ENCODE peak calls at places on chromosomes 4 and X, in five cellular contexts. One of them, this sample, is unnamed.

GRCh38 chr4:17230727-17231126 is 281.2 kb downstream of the QDPR start:
- DNase-seq in fibroblast of lung: no peak
- DNase-seq in heart right ventricle: no peak
- DNase-seq in uterus: no peak
- DNase-seq in SK-N-SH: no peak
- DNase-seq in this sample: no peak

GRCh38 chr4:131426023-131426758 is 1722.9 kb upstream of the PCDH10 start:
- DNase-seq in heart right ventricle: no peak
- DNase-seq in SK-N-SH: no peak
- DNase-seq in fibroblast of lung: no peak
- DNase-seq in uterus: no peak
- DNase-seq in this sample: no peak

GRCh38 chr4:114208747-114209146 is 229.3 kb upstream of the ARSJ start:
- DNase-seq in SK-N-SH: no peak
- DNase-seq in fibroblast of lung: peak; percentile 49
- DNase-seq in uterus: no peak
- DNase-seq in heart right ventricle: no peak
- DNase-seq in this sample: no peak

GRCh38 chr4:11769425-11769824 is 340.7 kb upstream of the HS3ST1 start:
- DNase-seq in uterus: peak; percentile 46
- DNase-seq in SK-N-SH: no peak
- DNase-seq in heart right ventricle: no peak
- DNase-seq in fibroblast of lung: peak; percentile 16
- DNase-seq in this sample: no peak

GRCh38 chrX:40078489-40079288 is 19.1 kb downstream of the BCOR start:
- DNase-seq in heart right ventricle: no peak
- DNase-seq in fibroblast of lung: no peak
- DNase-seq in uterus: no peak
- DNase-seq in SK-N-SH: no peak
- DNase-seq in this sample: peak; percentile 53

GRCh38 chr4:17366496-17366895 is 145.4 kb downstream of the QDPR start:
- DNase-seq in fibroblast of lung: peak; percentile 84
- DNase-seq in heart right ventricle: peak; percentile 10
- DNase-seq in uterus: no peak
- DNase-seq in SK-N-SH: no peak
- DNase-seq in this sample: no peak

GRCh38 chr4:1296324-1297022 is 6.8 kb downstream of the MAEA start:
- DNase-seq in SK-N-SH: no peak
- DNase-seq in heart right ventricle: no peak
- DNase-seq in fibroblast of lung: no peak
- DNase-seq in uterus: no peak
- DNase-seq in this sample: peak; percentile 35

GRCh38 chr4:143486314-143486713 is 27.2 kb upstream of the SMARCA5 start:
- DNase-seq in heart right ventricle: no peak
- DNase-seq in fibroblast of lung: no peak
- DNase-seq in uterus: no peak
- DNase-seq in SK-N-SH: no peak
- DNase-seq in this sample: no peak

GRCh38 chrX:49748211-49748956 is 52.6 kb upstream of the PAGE1 start:
- DNase-seq in fibroblast of lung: no peak
- DNase-seq in heart right ventricle: no peak
- DNase-seq in SK-N-SH: no peak
- DNase-seq in uterus: no peak
- DNase-seq in this sample: no peak

DNA sequence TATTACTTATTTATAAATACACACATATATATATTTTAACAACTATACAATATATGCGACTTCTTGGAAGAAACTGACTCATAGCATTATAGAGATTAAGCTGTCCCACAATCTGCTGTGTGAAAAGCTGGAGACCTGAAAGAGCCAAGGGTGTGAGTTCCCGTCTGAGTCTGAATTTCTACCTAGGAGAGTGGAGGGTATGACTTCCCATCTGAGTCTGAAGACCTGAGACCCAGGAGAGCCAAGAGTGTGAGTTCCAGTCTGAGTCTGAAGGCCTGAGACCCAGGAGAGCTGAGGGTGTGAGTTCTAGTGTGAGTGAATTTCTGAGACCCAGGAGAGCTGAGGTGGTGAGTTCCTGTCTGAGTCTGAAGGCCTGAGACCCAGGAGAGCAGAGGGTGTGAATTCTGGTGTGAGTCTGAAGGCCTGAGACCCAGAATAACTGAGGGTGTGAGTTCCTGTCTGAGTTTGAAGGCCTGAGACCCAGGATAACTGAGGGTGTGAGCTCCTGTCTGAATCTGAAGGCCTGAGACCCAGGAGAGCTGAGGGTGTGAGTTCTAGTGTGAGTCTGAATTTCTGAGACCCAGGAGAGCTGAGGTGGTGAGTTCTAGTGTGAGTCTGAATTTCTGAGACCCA is 8.9 kb upstream of the P2RY8 start:
- DNase-seq in SK-N-SH: no peak
- DNase-seq in heart right ventricle: no peak
- DNase-seq in uterus: no peak
- DNase-seq in fibroblast of lung: no peak
- DNase-seq in this sample: no peak
- H3K4me3 ChIP-seq in SK-N-SH: no peak overlapping the region
- H3K4me3 ChIP-seq in heart right ventricle: no peak overlapping the region
- H3K4me3 ChIP-seq in uterus: no peak overlapping the region
- H3K4me3 ChIP-seq in fibroblast of lung: no peak overlapping the region
- H3K4me3 ChIP-seq in this sample: no peak overlapping the region

DNA sequence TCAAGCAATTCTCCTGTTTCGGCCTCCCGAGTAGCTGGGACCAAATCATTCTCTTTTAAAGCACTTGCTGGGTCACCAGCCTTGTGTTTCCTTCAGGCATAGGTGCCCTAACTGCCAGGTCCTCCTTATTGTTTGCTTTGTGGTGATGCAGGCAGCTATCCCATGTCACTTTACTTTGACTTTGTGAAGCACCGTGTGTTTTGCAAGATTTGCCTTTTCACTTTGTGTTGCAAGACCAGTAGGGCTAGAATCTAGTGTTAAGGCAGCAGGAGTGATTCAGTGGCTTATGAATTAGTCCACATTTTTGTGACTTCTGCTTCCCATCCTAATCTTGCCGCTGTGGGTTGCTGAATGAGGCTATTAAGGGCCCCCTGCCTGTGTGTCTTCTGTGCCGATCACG is 20.2 kb downstream of the SYAP1 start:
- DNase-seq in uterus: no peak
- DNase-seq in SK-N-SH: no peak
- DNase-seq in fibroblast of lung: no peak
- DNase-seq in heart right ventricle: no peak
- DNase-seq in this sample: no peak
- H3K36me3 ChIP-seq in uterus: no peaks in the 10 kb centered on the region
- H3K36me3 ChIP-seq in SK-N-SH: peaks cover 71% of the 10 kb centered on the region
- H3K36me3 ChIP-seq in fibroblast of lung: peaks cover 7% of the 10 kb centered on the region
- H3K36me3 ChIP-seq in heart right ventricle: peaks cover 84% of the 10 kb centered on the region
- H3K36me3 ChIP-seq in this sample: peaks cover 40% of the 10 kb centered on the region

GRCh38 chrX:46831620-46832327 is 5.1 kb upstream of the RP2 start:
- DNase-seq in heart right ventricle: no peak
- DNase-seq in fibroblast of lung: peak; percentile 59
- DNase-seq in SK-N-SH: no peak
- DNase-seq in uterus: no peak
- DNase-seq in this sample: no peak
- H3K27me3 ChIP-seq in heart right ventricle: peaks cover 11% of the 10 kb centered on the region
- H3K27me3 ChIP-seq in fibroblast of lung: no peaks in the 10 kb centered on the region
- H3K27me3 ChIP-seq in SK-N-SH: peaks cover 4% of the 10 kb centered on the region
- H3K27me3 ChIP-seq in uterus: no peaks in the 10 kb centered on the region
- H3K27me3 ChIP-seq in this sample: no peaks in the 10 kb centered on the region

DNA sequence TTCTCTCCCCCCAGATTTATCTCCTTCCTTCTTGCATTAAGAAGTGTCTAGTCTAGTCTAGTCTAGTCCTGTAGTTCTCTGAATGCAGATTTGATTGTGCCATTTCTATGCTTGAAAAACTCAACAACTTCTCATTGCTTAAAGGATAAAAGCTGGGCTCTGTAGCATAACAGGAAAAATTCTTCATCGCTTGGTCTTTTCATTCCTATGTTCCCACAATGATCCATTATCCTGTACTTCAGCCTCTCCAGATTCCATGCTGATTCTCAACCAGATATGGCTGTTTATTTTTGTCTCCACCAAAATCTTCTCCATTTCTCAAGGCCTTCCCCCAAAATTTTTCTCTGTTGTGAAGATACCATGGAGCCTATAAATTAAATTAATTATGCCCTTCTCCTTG is 102.9 kb upstream of the STIM2 start:
- DNase-seq in SK-N-SH: no peak
- DNase-seq in uterus: no peak
- DNase-seq in heart right ventricle: no peak
- DNase-seq in fibroblast of lung: peak; percentile 64
- DNase-seq in this sample: no peak
- H3K4me3 ChIP-seq in SK-N-SH: no peak overlapping the region
- H3K4me3 ChIP-seq in uterus: no peak overlapping the region
- H3K4me3 ChIP-seq in heart right ventricle: no peak overlapping the region
- H3K4me3 ChIP-seq in fibroblast of lung: no peak overlapping the region
- H3K4me3 ChIP-seq in this sample: no peak overlapping the region

GRCh38 chr4:77022581-77023133 is 53.1 kb downstream of the CCNI start:
- DNase-seq in fibroblast of lung: peak; percentile 89
- DNase-seq in SK-N-SH: peak; percentile 24
- DNase-seq in uterus: no peak
- DNase-seq in heart right ventricle: no peak
- DNase-seq in this sample: peak; percentile 38
- H3K36me3 ChIP-seq in fibroblast of lung: peaks cover 38% of the 10 kb centered on the region
- H3K36me3 ChIP-seq in SK-N-SH: peaks cover 81% of the 10 kb centered on the region
- H3K36me3 ChIP-seq in uterus: no peaks in the 10 kb centered on the region
- H3K36me3 ChIP-seq in heart right ventricle: peaks cover 97% of the 10 kb centered on the region
- H3K36me3 ChIP-seq in this sample: peaks cover 8% of the 10 kb centered on the region

GRCh38 chr4:48478273-48478672 is 4.9 kb upstream of the SLC10A4 start:
- DNase-seq in heart right ventricle: no peak
- DNase-seq in fibroblast of lung: no peak
- DNase-seq in uterus: no peak
- DNase-seq in SK-N-SH: no peak
- DNase-seq in this sample: no peak

GRCh38 chr4:48483006-48483776 is at the start of gene SLC10A4:
- DNase-seq in SK-N-SH: peak; percentile 96
- DNase-seq in uterus: no peak
- DNase-seq in heart right ventricle: no peak
- DNase-seq in fibroblast of lung: no peak
- DNase-seq in this sample: peak; percentile 88

GRCh38 chr4:48484494-48485168 is 1.5 kb downstream of the SLC10A4 start:
- DNase-seq in SK-N-SH: peak; percentile 49
- DNase-seq in fibroblast of lung: no peak
- DNase-seq in heart right ventricle: no peak
- DNase-seq in uterus: no peak
- DNase-seq in this sample: peak; percentile 51

GRCh38 chr4:48483777-48484493 is 792 bp downstream of the SLC10A4 start:
- DNase-seq in uterus: no peak
- DNase-seq in heart right ventricle: no peak
- DNase-seq in SK-N-SH: peak; percentile 79
- DNase-seq in fibroblast of lung: no peak
- DNase-seq in this sample: peak; percentile 61

DNA sequence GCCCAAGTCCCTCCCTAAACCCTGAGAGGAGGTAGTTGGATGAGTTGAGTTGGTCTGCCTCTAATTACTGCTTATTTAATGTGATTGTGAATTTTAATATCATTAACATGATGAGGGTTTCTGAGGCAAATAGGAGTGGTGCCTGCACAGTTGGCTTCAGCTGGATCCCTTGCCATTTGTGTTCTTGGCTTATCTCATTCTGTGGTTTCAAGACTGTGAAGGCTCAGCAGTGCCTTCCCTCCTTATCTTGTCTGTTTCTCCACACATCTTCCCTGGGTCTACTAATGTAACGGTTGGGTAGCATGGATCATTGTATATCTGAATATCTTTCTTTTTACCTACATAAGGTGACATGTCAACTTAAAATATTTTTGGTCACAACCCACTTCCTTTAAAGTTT is 1.6 kb upstream of the SLC10A4 start:
- DNase-seq in SK-N-SH: no peak
- DNase-seq in heart right ventricle: no peak
- DNase-seq in uterus: no peak
- DNase-seq in fibroblast of lung: no peak
- DNase-seq in this sample: no peak
- H3K27me3 ChIP-seq in SK-N-SH: no peaks in the 10 kb centered on the region
- H3K27me3 ChIP-seq in heart right ventricle: peaks cover 62% of the 10 kb centered on the region
- H3K27me3 ChIP-seq in uterus: no peaks in the 10 kb centered on the region
- H3K27me3 ChIP-seq in fibroblast of lung: peaks cover 35% of the 10 kb centered on the region
- H3K27me3 ChIP-seq in this sample: peaks cover 35% of the 10 kb centered on the region

GRCh38 chr4:153259679-153260078 is 55.4 kb downstream of the TRIM2 start:
- DNase-seq in uterus: no peak
- DNase-seq in SK-N-SH: no peak
- DNase-seq in heart right ventricle: no peak
- DNase-seq in fibroblast of lung: no peak
- DNase-seq in this sample: no peak

GRCh38 chr4:153255233-153255632 is 51.0 kb downstream of the TRIM2 start:
- DNase-seq in heart right ventricle: no peak
- DNase-seq in uterus: no peak
- DNase-seq in SK-N-SH: no peak
- DNase-seq in fibroblast of lung: no peak
- DNase-seq in this sample: no peak

GRCh38 chr4:153258750-153259149 is 54.5 kb downstream of the TRIM2 start:
- DNase-seq in fibroblast of lung: no peak
- DNase-seq in uterus: no peak
- DNase-seq in SK-N-SH: no peak
- DNase-seq in heart right ventricle: no peak
- DNase-seq in this sample: peak; percentile 36

GRCh38 chr4:153257966-153258365 is 53.7 kb downstream of the TRIM2 start:
- DNase-seq in uterus: no peak
- DNase-seq in SK-N-SH: peak; percentile 54
- DNase-seq in heart right ventricle: no peak
- DNase-seq in fibroblast of lung: no peak
- DNase-seq in this sample: peak; percentile 50

GRCh38 chr4:153257151-153257620 is 52.9 kb downstream of the TRIM2 start:
- DNase-seq in fibroblast of lung: peak; percentile 82
- DNase-seq in SK-N-SH: peak; percentile 70
- DNase-seq in uterus: peak; percentile 53
- DNase-seq in heart right ventricle: no peak
- DNase-seq in this sample: peak; percentile 55
- H3K4me3 ChIP-seq in fibroblast of lung: no peak overlapping the region
- H3K4me3 ChIP-seq in SK-N-SH: peak overlapping the region; percentile 51
- H3K4me3 ChIP-seq in uterus: no peak overlapping the region
- H3K4me3 ChIP-seq in heart right ventricle: no peak overlapping the region
- H3K4me3 ChIP-seq in this sample: peak overlapping the region; percentile 36

DNA sequence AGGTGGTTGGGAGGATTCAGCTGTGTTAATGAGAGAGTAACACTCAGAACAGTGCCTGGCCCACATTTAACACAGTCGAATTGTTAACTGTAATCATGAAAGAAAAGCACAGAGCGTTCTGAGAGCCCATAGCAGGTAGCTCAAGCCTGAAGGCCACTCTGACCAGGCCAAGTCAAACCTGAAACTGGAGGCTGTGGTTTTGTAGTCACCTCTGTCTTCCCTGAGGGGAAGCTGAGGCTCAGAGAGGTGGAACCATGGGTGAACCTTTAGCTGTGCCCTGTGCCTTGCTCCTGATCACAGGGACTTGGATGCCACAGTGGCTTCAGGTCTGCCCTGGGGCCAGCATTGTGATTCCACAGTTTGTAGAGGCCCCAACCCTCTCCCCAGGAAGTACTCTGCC is 16.6 kb upstream of the UBA1 start:
- DNase-seq in fibroblast of lung: no peak
- DNase-seq in heart right ventricle: no peak
- DNase-seq in SK-N-SH: no peak
- DNase-seq in uterus: no peak
- DNase-seq in this sample: no peak
- H3K36me3 ChIP-seq in fibroblast of lung: peaks cover 8% of the 10 kb centered on the region
- H3K36me3 ChIP-seq in heart right ventricle: peaks cover 96% of the 10 kb centered on the region
- H3K36me3 ChIP-seq in SK-N-SH: no peaks in the 10 kb centered on the region
- H3K36me3 ChIP-seq in uterus: no peaks in the 10 kb centered on the region
- H3K36me3 ChIP-seq in this sample: peaks cover 20% of the 10 kb centered on the region